ENCODE peak calls at places on chromosomes 13 and 19, in ten cellular contexts. One of them, this sample, is unnamed.

GRCh38 chr19:42254083-42254849 is 662 bp downstream of the ERF start:
- DNase-seq in ureter: peak; percentile 80
- DNase-seq in A172: peak; percentile 67
- DNase-seq in hypothalamus: peak; percentile 75
- DNase-seq in activated gamma-delta T cell treated with Interleukin-2 at 50 U/mL for 16 hours: peak; percentile 74
- DNase-seq in activated CD4-positive, alpha-beta T cell treated with anti-CD3 and anti-CD28 coated beads for 24 hours: peak; percentile 63
- DNase-seq in NCI-H774: no peak
- DNase-seq in breast epithelium: peak; percentile 76
- DNase-seq in germinal center: peak; percentile 68
- DNase-seq in keratinocyte: no peak
- DNase-seq in this sample: no peak

GRCh38 chr13:79492313-79492798 is 11.4 kb downstream of the NDFIP2 start:
- DNase-seq in ureter: no peak
- DNase-seq in A172: no peak
- DNase-seq in hypothalamus: no peak
- DNase-seq in activated gamma-delta T cell treated with Interleukin-2 at 50 U/mL for 16 hours: no peak
- DNase-seq in activated CD4-positive, alpha-beta T cell treated with anti-CD3 and anti-CD28 coated beads for 24 hours: peak; percentile 18
- DNase-seq in NCI-H774: no peak
- DNase-seq in breast epithelium: no peak
- DNase-seq in germinal center: no peak
- DNase-seq in keratinocyte: no peak
- DNase-seq in this sample: no peak

GRCh38 chr19:48992571-48993174 is 436 bp downstream of the GYS1 start:
- DNase-seq in ureter: no peak
- DNase-seq in A172: no peak
- DNase-seq in hypothalamus: peak; percentile 31
- DNase-seq in activated gamma-delta T cell treated with Interleukin-2 at 50 U/mL for 16 hours: no peak
- DNase-seq in activated CD4-positive, alpha-beta T cell treated with anti-CD3 and anti-CD28 coated beads for 24 hours: no peak
- DNase-seq in NCI-H774: no peak
- DNase-seq in breast epithelium: no peak
- DNase-seq in germinal center: peak; percentile 17
- DNase-seq in keratinocyte: no peak
- DNase-seq in this sample: no peak

GRCh38 chr19:35404879-35405622 is 34.2 kb downstream of the GPR42 start:
- DNase-seq in ureter: no peak
- DNase-seq in A172: peak; percentile 97
- DNase-seq in hypothalamus: no peak
- DNase-seq in activated gamma-delta T cell treated with Interleukin-2 at 50 U/mL for 16 hours: no peak
- DNase-seq in activated CD4-positive, alpha-beta T cell treated with anti-CD3 and anti-CD28 coated beads for 24 hours: peak; percentile 6
- DNase-seq in NCI-H774: no peak
- DNase-seq in breast epithelium: peak; percentile 30
- DNase-seq in germinal center: no peak
- DNase-seq in keratinocyte: peak; percentile 95
- DNase-seq in this sample: peak; percentile 92

GRCh38 chr13:98246538-98247172 is 69.6 kb upstream of the RNF113B start:
- DNase-seq in ureter: no peak
- DNase-seq in A172: no peak
- DNase-seq in hypothalamus: no peak
- DNase-seq in activated gamma-delta T cell treated with Interleukin-2 at 50 U/mL for 16 hours: no peak
- DNase-seq in activated CD4-positive, alpha-beta T cell treated with anti-CD3 and anti-CD28 coated beads for 24 hours: no peak
- DNase-seq in NCI-H774: peak; percentile 34
- DNase-seq in breast epithelium: no peak
- DNase-seq in germinal center: no peak
- DNase-seq in keratinocyte: no peak
- DNase-seq in this sample: no peak

GRCh38 chr19:10259162-10259905 is 7.3 kb downstream of the MRPL4 start:
- DNase-seq in ureter: peak; percentile 76
- DNase-seq in A172: peak; percentile 79
- DNase-seq in hypothalamus: peak; percentile 14
- DNase-seq in activated gamma-delta T cell treated with Interleukin-2 at 50 U/mL for 16 hours: peak; percentile 85
- DNase-seq in activated CD4-positive, alpha-beta T cell treated with anti-CD3 and anti-CD28 coated beads for 24 hours: peak; percentile 90
- DNase-seq in NCI-H774: peak; percentile 52
- DNase-seq in breast epithelium: peak; percentile 91
- DNase-seq in germinal center: peak; percentile 57
- DNase-seq in keratinocyte: peak; percentile 82
- DNase-seq in this sample: peak; percentile 40

GRCh38 chr19:46659151-46660007 is 1.6 kb downstream of the DACT3 start:
- DNase-seq in ureter: peak; percentile 62
- DNase-seq in A172: no peak
- DNase-seq in hypothalamus: peak; percentile 46
- DNase-seq in activated gamma-delta T cell treated with Interleukin-2 at 50 U/mL for 16 hours: no peak
- DNase-seq in activated CD4-positive, alpha-beta T cell treated with anti-CD3 and anti-CD28 coated beads for 24 hours: no peak
- DNase-seq in NCI-H774: no peak
- DNase-seq in breast epithelium: no peak
- DNase-seq in germinal center: no peak
- DNase-seq in keratinocyte: no peak
- DNase-seq in this sample: no peak

GRCh38 chr19:3931041-3931440 is 1.8 kb upstream of the NMRK2 start:
- DNase-seq in ureter: no peak
- DNase-seq in A172: no peak
- DNase-seq in hypothalamus: no peak
- DNase-seq in activated gamma-delta T cell treated with Interleukin-2 at 50 U/mL for 16 hours: no peak
- DNase-seq in activated CD4-positive, alpha-beta T cell treated with anti-CD3 and anti-CD28 coated beads for 24 hours: no peak
- DNase-seq in NCI-H774: no peak
- DNase-seq in breast epithelium: no peak
- DNase-seq in germinal center: no peak
- DNase-seq in keratinocyte: no peak
- DNase-seq in this sample: no peak

GRCh38 chr19:32652893-32653625 is 21.9 kb downstream of the ANKRD27 start:
- DNase-seq in ureter: peak; percentile 75
- DNase-seq in A172: peak; percentile 10
- DNase-seq in hypothalamus: no peak
- DNase-seq in activated gamma-delta T cell treated with Interleukin-2 at 50 U/mL for 16 hours: no peak
- DNase-seq in activated CD4-positive, alpha-beta T cell treated with anti-CD3 and anti-CD28 coated beads for 24 hours: no peak
- DNase-seq in NCI-H774: no peak
- DNase-seq in breast epithelium: peak; percentile 59
- DNase-seq in germinal center: no peak
- DNase-seq in keratinocyte: no peak
- DNase-seq in this sample: no peak

GRCh38 chr19:16463991-16464575 is 7.7 kb downstream of the EPS15L1 start:
- DNase-seq in ureter: no peak
- DNase-seq in A172: peak; percentile 71
- DNase-seq in hypothalamus: no peak
- DNase-seq in activated gamma-delta T cell treated with Interleukin-2 at 50 U/mL for 16 hours: no peak
- DNase-seq in activated CD4-positive, alpha-beta T cell treated with anti-CD3 and anti-CD28 coated beads for 24 hours: no peak
- DNase-seq in NCI-H774: no peak
- DNase-seq in breast epithelium: no peak
- DNase-seq in germinal center: no peak
- DNase-seq in keratinocyte: no peak
- DNase-seq in this sample: no peak

GRCh38 chr19:38173324-38174041 is 50.5 kb downstream of the DPF1 start:
- DNase-seq in ureter: no peak
- DNase-seq in A172: peak; percentile 99
- DNase-seq in hypothalamus: peak; percentile 51
- DNase-seq in activated gamma-delta T cell treated with Interleukin-2 at 50 U/mL for 16 hours: no peak
- DNase-seq in activated CD4-positive, alpha-beta T cell treated with anti-CD3 and anti-CD28 coated beads for 24 hours: no peak
- DNase-seq in NCI-H774: peak; percentile 39
- DNase-seq in breast epithelium: peak; percentile 18
- DNase-seq in germinal center: no peak
- DNase-seq in keratinocyte: peak; percentile 92
- DNase-seq in this sample: peak; percentile 94

GRCh38 chr13:98445340-98446233 is 131.3 kb downstream of the STK24 start:
- DNase-seq in ureter: peak; percentile 74
- DNase-seq in A172: peak; percentile 65
- DNase-seq in hypothalamus: peak; percentile 25
- DNase-seq in activated gamma-delta T cell treated with Interleukin-2 at 50 U/mL for 16 hours: peak; percentile 78
- DNase-seq in activated CD4-positive, alpha-beta T cell treated with anti-CD3 and anti-CD28 coated beads for 24 hours: peak; percentile 72
- DNase-seq in NCI-H774: no peak
- DNase-seq in breast epithelium: peak; percentile 50
- DNase-seq in germinal center: peak; percentile 90
- DNase-seq in keratinocyte: peak; percentile 15
- DNase-seq in this sample: no peak

GRCh38 chr19:13014101-13014920 is 19.0 kb downstream of the NFIX start:
- DNase-seq in ureter: no peak
- DNase-seq in A172: no peak
- DNase-seq in hypothalamus: peak; percentile 44
- DNase-seq in activated gamma-delta T cell treated with Interleukin-2 at 50 U/mL for 16 hours: no peak
- DNase-seq in activated CD4-positive, alpha-beta T cell treated with anti-CD3 and anti-CD28 coated beads for 24 hours: no peak
- DNase-seq in NCI-H774: no peak
- DNase-seq in breast epithelium: no peak
- DNase-seq in germinal center: no peak
- DNase-seq in keratinocyte: no peak
- DNase-seq in this sample: no peak

GRCh38 chr13:98419786-98420559 is 156.9 kb downstream of the STK24 start:
- DNase-seq in ureter: no peak
- DNase-seq in A172: no peak
- DNase-seq in hypothalamus: no peak
- DNase-seq in activated gamma-delta T cell treated with Interleukin-2 at 50 U/mL for 16 hours: no peak
- DNase-seq in activated CD4-positive, alpha-beta T cell treated with anti-CD3 and anti-CD28 coated beads for 24 hours: no peak
- DNase-seq in NCI-H774: no peak
- DNase-seq in breast epithelium: no peak
- DNase-seq in germinal center: no peak
- DNase-seq in keratinocyte: no peak
- DNase-seq in this sample: no peak

GRCh38 chr13:98521461-98521860 is 55.4 kb downstream of the STK24 start:
- DNase-seq in ureter: no peak
- DNase-seq in A172: no peak
- DNase-seq in hypothalamus: no peak
- DNase-seq in activated gamma-delta T cell treated with Interleukin-2 at 50 U/mL for 16 hours: no peak
- DNase-seq in activated CD4-positive, alpha-beta T cell treated with anti-CD3 and anti-CD28 coated beads for 24 hours: no peak
- DNase-seq in NCI-H774: no peak
- DNase-seq in breast epithelium: no peak
- DNase-seq in germinal center: no peak
- DNase-seq in keratinocyte: no peak
- DNase-seq in this sample: no peak

GRCh38 chr13:26471807-26472206 is 85.7 kb upstream of the WASF3 start:
- DNase-seq in ureter: no peak
- DNase-seq in A172: no peak
- DNase-seq in hypothalamus: no peak
- DNase-seq in activated gamma-delta T cell treated with Interleukin-2 at 50 U/mL for 16 hours: no peak
- DNase-seq in activated CD4-positive, alpha-beta T cell treated with anti-CD3 and anti-CD28 coated beads for 24 hours: no peak
- DNase-seq in NCI-H774: no peak
- DNase-seq in breast epithelium: no peak
- DNase-seq in germinal center: no peak
- DNase-seq in keratinocyte: no peak
- DNase-seq in this sample: no peak

GRCh38 chr19:29875931-29876330 is 64.1 kb downstream of the CCNE1 start:
- DNase-seq in ureter: no peak
- DNase-seq in A172: no peak
- DNase-seq in hypothalamus: no peak
- DNase-seq in activated gamma-delta T cell treated with Interleukin-2 at 50 U/mL for 16 hours: no peak
- DNase-seq in activated CD4-positive, alpha-beta T cell treated with anti-CD3 and anti-CD28 coated beads for 24 hours: no peak
- DNase-seq in NCI-H774: no peak
- DNase-seq in breast epithelium: no peak
- DNase-seq in germinal center: no peak
- DNase-seq in keratinocyte: no peak
- DNase-seq in this sample: no peak

GRCh38 chr13:66948910-66949309 is 281.2 kb downstream of the PCDH9 start:
- DNase-seq in ureter: no peak
- DNase-seq in A172: no peak
- DNase-seq in hypothalamus: no peak
- DNase-seq in activated gamma-delta T cell treated with Interleukin-2 at 50 U/mL for 16 hours: no peak
- DNase-seq in activated CD4-positive, alpha-beta T cell treated with anti-CD3 and anti-CD28 coated beads for 24 hours: no peak
- DNase-seq in NCI-H774: no peak
- DNase-seq in breast epithelium: no peak
- DNase-seq in germinal center: no peak
- DNase-seq in keratinocyte: no peak
- DNase-seq in this sample: no peak

GRCh38 chr13:76503756-76504155 is 382.4 kb downstream of the KCTD12 start:
- DNase-seq in ureter: no peak
- DNase-seq in A172: no peak
- DNase-seq in hypothalamus: no peak
- DNase-seq in activated gamma-delta T cell treated with Interleukin-2 at 50 U/mL for 16 hours: no peak
- DNase-seq in activated CD4-positive, alpha-beta T cell treated with anti-CD3 and anti-CD28 coated beads for 24 hours: no peak
- DNase-seq in NCI-H774: no peak
- DNase-seq in breast epithelium: no peak
- DNase-seq in germinal center: no peak
- DNase-seq in keratinocyte: no peak
- DNase-seq in this sample: no peak

GRCh38 chr13:30877335-30877734 is 28.7 kb upstream of the MEDAG start:
- DNase-seq in ureter: no peak
- DNase-seq in A172: no peak
- DNase-seq in hypothalamus: no peak
- DNase-seq in activated gamma-delta T cell treated with Interleukin-2 at 50 U/mL for 16 hours: no peak
- DNase-seq in activated CD4-positive, alpha-beta T cell treated with anti-CD3 and anti-CD28 coated beads for 24 hours: no peak
- DNase-seq in NCI-H774: no peak
- DNase-seq in breast epithelium: no peak
- DNase-seq in germinal center: no peak
- DNase-seq in keratinocyte: no peak
- DNase-seq in this sample: no peak

GRCh38 chr13:113650275-113650674 is 7.7 kb downstream of the ATP4B start:
- DNase-seq in ureter: no peak
- DNase-seq in A172: no peak
- DNase-seq in hypothalamus: no peak
- DNase-seq in activated gamma-delta T cell treated with Interleukin-2 at 50 U/mL for 16 hours: no peak
- DNase-seq in activated CD4-positive, alpha-beta T cell treated with anti-CD3 and anti-CD28 coated beads for 24 hours: no peak
- DNase-seq in NCI-H774: no peak
- DNase-seq in breast epithelium: no peak
- DNase-seq in germinal center: no peak
- DNase-seq in keratinocyte: no peak
- DNase-seq in this sample: no peak

GRCh38 chr19:57269515-57270250 is 10.6 kb upstream of the ZNF460 start:
- DNase-seq in ureter: no peak
- DNase-seq in A172: peak; percentile 92
- DNase-seq in hypothalamus: no peak
- DNase-seq in activated gamma-delta T cell treated with Interleukin-2 at 50 U/mL for 16 hours: no peak
- DNase-seq in activated CD4-positive, alpha-beta T cell treated with anti-CD3 and anti-CD28 coated beads for 24 hours: no peak
- DNase-seq in NCI-H774: no peak
- DNase-seq in breast epithelium: no peak
- DNase-seq in germinal center: peak; percentile 55
- DNase-seq in keratinocyte: no peak
- DNase-seq in this sample: peak; percentile 77

GRCh38 chr13:64332048-64332447 is 2898.1 kb downstream of the PCDH9 start:
- DNase-seq in ureter: no peak
- DNase-seq in A172: peak; percentile 55
- DNase-seq in hypothalamus: no peak
- DNase-seq in activated gamma-delta T cell treated with Interleukin-2 at 50 U/mL for 16 hours: no peak
- DNase-seq in activated CD4-positive, alpha-beta T cell treated with anti-CD3 and anti-CD28 coated beads for 24 hours: no peak
- DNase-seq in NCI-H774: peak; percentile 19
- DNase-seq in breast epithelium: no peak
- DNase-seq in germinal center: no peak
- DNase-seq in keratinocyte: no peak
- DNase-seq in this sample: no peak

GRCh38 chr19:56918682-56919307 is 78.3 kb upstream of the PEG3 start:
- DNase-seq in ureter: no peak
- DNase-seq in A172: no peak
- DNase-seq in hypothalamus: no peak
- DNase-seq in activated gamma-delta T cell treated with Interleukin-2 at 50 U/mL for 16 hours: no peak
- DNase-seq in activated CD4-positive, alpha-beta T cell treated with anti-CD3 and anti-CD28 coated beads for 24 hours: no peak
- DNase-seq in NCI-H774: no peak
- DNase-seq in breast epithelium: no peak
- DNase-seq in germinal center: no peak
- DNase-seq in keratinocyte: no peak
- DNase-seq in this sample: no peak

GRCh38 chr13:26718872-26719271 is 41.7 kb downstream of the GPR12 start:
- DNase-seq in ureter: no peak
- DNase-seq in A172: no peak
- DNase-seq in hypothalamus: no peak
- DNase-seq in activated gamma-delta T cell treated with Interleukin-2 at 50 U/mL for 16 hours: no peak
- DNase-seq in activated CD4-positive, alpha-beta T cell treated with anti-CD3 and anti-CD28 coated beads for 24 hours: no peak
- DNase-seq in NCI-H774: no peak
- DNase-seq in breast epithelium: no peak
- DNase-seq in germinal center: no peak
- DNase-seq in keratinocyte: no peak
- DNase-seq in this sample: no peak

GRCh38 chr13:113114511-113115362 is 7.9 kb upstream of the F10 start:
- DNase-seq in ureter: peak; percentile 27
- DNase-seq in A172: no peak
- DNase-seq in hypothalamus: no peak
- DNase-seq in activated gamma-delta T cell treated with Interleukin-2 at 50 U/mL for 16 hours: no peak
- DNase-seq in activated CD4-positive, alpha-beta T cell treated with anti-CD3 and anti-CD28 coated beads for 24 hours: no peak
- DNase-seq in NCI-H774: no peak
- DNase-seq in breast epithelium: no peak
- DNase-seq in germinal center: no peak
- DNase-seq in keratinocyte: no peak
- DNase-seq in this sample: no peak

GRCh38 chr13:86051134-86052103 is 252.2 kb upstream of the SLITRK6 start:
- DNase-seq in ureter: peak; percentile 48
- DNase-seq in A172: peak; percentile 51
- DNase-seq in hypothalamus: no peak
- DNase-seq in activated gamma-delta T cell treated with Interleukin-2 at 50 U/mL for 16 hours: no peak
- DNase-seq in activated CD4-positive, alpha-beta T cell treated with anti-CD3 and anti-CD28 coated beads for 24 hours: no peak
- DNase-seq in NCI-H774: no peak
- DNase-seq in breast epithelium: no peak
- DNase-seq in germinal center: no peak
- DNase-seq in keratinocyte: no peak
- DNase-seq in this sample: peak; percentile 29

GRCh38 chr13:46345400-46345799 is 41.7 kb downstream of the RUBCNL start:
- DNase-seq in ureter: no peak
- DNase-seq in A172: no peak
- DNase-seq in hypothalamus: no peak
- DNase-seq in activated gamma-delta T cell treated with Interleukin-2 at 50 U/mL for 16 hours: no peak
- DNase-seq in activated CD4-positive, alpha-beta T cell treated with anti-CD3 and anti-CD28 coated beads for 24 hours: no peak
- DNase-seq in NCI-H774: no peak
- DNase-seq in breast epithelium: peak; percentile 26
- DNase-seq in germinal center: no peak
- DNase-seq in keratinocyte: no peak
- DNase-seq in this sample: no peak